ENCODE peak calls at places on chromosome 9, in seven cellular contexts. Y is heart left ventricle, N is BE2C, J is lung, E is spleen, I is psoas muscle, R is lower lobe of right lung. Z is an unnamed sample. For H3K4me1 and H3K27me3, the result is how much of the 10 kb centered on the place peaks cover.

GRCh38 chr9:14097215-14097614 is 216.7 kb downstream of the NFIB start:
- DNase-seq in Y (no peak), N (peak), J (no peak), E (no peak), I (no peak), R (no peak), Z (no peak)

GRCh38 chr9:87500491-87500890 is 2.8 kb downstream of the DAPK1 start:
- DNase-seq in Y (no peak), N (no peak), J (no peak), E (no peak), I (no peak), R (no peak), Z (no peak)

GRCh38 chr9:19922476-19923118 is 133.8 kb upstream of the SLC24A2 start:
- DNase-seq in Y (peak), N (peak), J (no peak), E (no peak), I (no peak), R (no peak), Z (peak)

GRCh38 chr9:98287383-98287782 is 31.9 kb upstream of the TBC1D2 start:
- DNase-seq in Y (no peak), N (peak), J (no peak), E (no peak), I (no peak), R (no peak), Z (no peak)

GRCh38 chr9:23851024-23851629 is 25.1 kb upstream of the ELAVL2 start:
- DNase-seq in Y (peak), N (peak), J (no peak), E (peak), I (no peak), R (peak), Z (peak)

GRCh38 chr9:109556061-109556460 is 58.0 kb upstream of the PTPN3 start:
- DNase-seq in Y (no peak), N (no peak), J (peak), E (no peak), I (no peak), R (no peak), Z (no peak)

GRCh38 chr9:13023498-13023897 is 248.7 kb downstream of the LURAP1L start:
- DNase-seq in Y (no peak), N (no peak), J (no peak), E (no peak), I (no peak), R (no peak), Z (no peak)

GRCh38 chr9:129141066-129142041 is 30.1 kb downstream of the PTPA start:
- DNase-seq in Y (peak), N (no peak), J (peak), E (peak), I (peak), R (no peak), Z (peak)

GRCh38 chr9:98839166-98839565 is 31.7 kb downstream of the GALNT12 start:
- DNase-seq in Y (no peak), N (no peak), J (no peak), E (no peak), I (no peak), R (no peak), Z (no peak)

GRCh38 chr9:124452326-124452725 is 2.1 kb downstream of the ADGRD2 start:
- DNase-seq in Y (no peak), N (no peak), J (no peak), E (peak), I (no peak), R (no peak), Z (no peak)

GRCh38 chr9:16090907-16091629 is 538.2 kb downstream of the CCDC171 start:
- DNase-seq in Y (no peak), N (no peak), J (no peak), E (no peak), I (no peak), R (no peak), Z (no peak)

GRCh38 chr9:133436706-133437105 is 14.5 kb downstream of the ADAMTS13 start:
- DNase-seq in Y (no peak), N (no peak), J (no peak), E (no peak), I (no peak), R (no peak), Z (no peak)
- TF ChIP-seq CTCF in Y (no peak), N (no peak), J (no peak), E (no peak), I (no peak), R (no peak), Z (no peak)

GRCh38 chr9:114954986-114955623 is 24.7 kb upstream of the TNFSF8 start:
- DNase-seq in Y (peak), N (no peak), J (no peak), E (no peak), I (no peak), R (no peak), Z (no peak)

GRCh38 chr9:114960276-114960675 is 29.9 kb upstream of the TNFSF8 start:
- DNase-seq in Y (no peak), N (no peak), J (no peak), E (no peak), I (no peak), R (no peak), Z (no peak)

GRCh38 chr9:114953917-114954316 is 23.5 kb upstream of the TNFSF8 start:
- DNase-seq in Y (peak), N (no peak), J (peak), E (no peak), I (no peak), R (no peak), Z (peak)

GRCh38 chr9:114957558-114957957 is 27.2 kb upstream of the TNFSF8 start:
- DNase-seq in Y (no peak), N (no peak), J (no peak), E (no peak), I (no peak), R (no peak), Z (no peak)

GRCh38 chr9:114958021-114958846 is 27.8 kb upstream of the TNFSF8 start:
- DNase-seq in Y (peak), N (no peak), J (peak), E (peak), I (peak), R (peak), Z (peak)
- H3K4me1 ChIP-seq in Y (under half), N (under half), J (under half), E (under half), I (under half), R (under half), Z (under half)

GRCh38 chr9:137008312-137008711 is 11.9 kb upstream of the CLIC3 start:
- DNase-seq in Y (no peak), N (no peak), J (no peak), E (no peak), I (no peak), R (no peak), Z (no peak)
- H3K27me3 ChIP-seq in Y (under half), N (under half), J (under half), E (under half), I (under half), R (under half), Z (under half)

GRCh38 chr9:116572095-116572748 is 114.9 kb upstream of the TRIM32 start:
- DNase-seq in Y (peak), N (peak), J (peak), E (no peak), I (peak), R (peak), Z (peak)
- TF ChIP-seq CTCF in Y (peak), N (peak), J (peak), E (peak), I (peak), R (peak), Z (peak)

GRCh38 chr9:111679199-111679598 is 17.8 kb downstream of the GNG10 start:
- DNase-seq in Y (no peak), N (no peak), J (no peak), E (no peak), I (no peak), R (no peak), Z (no peak)
- H3K4me1 ChIP-seq in Y (under half), N (under half), J (under half), E (under half), I (under half), R (under half), Z (under half)

Z was measured in adrenal gland.